ENCODE peak calls at places on chromosomes 4 and X, in seven cellular contexts. D is endothelial cell of umbilical vein, X is WERI-Rb-1, M is kidney epithelial cell, O is GM12878, F is AG10803, N is adrenal gland. J is an unnamed sample.

GRCh38 chrX:46408553-46409407 is 136.4 kb downstream of the ZNF674 start:
- DNase-seq in M (peak), X (peak), F (peak), D (peak), N (peak), O (peak), J (no peak)

GRCh38 chrX:78124304-78124703 is 15.1 kb downstream of the TAF9B start:
- DNase-seq in N (no peak), D (no peak), F (no peak), M (no peak), O (no peak), X (no peak), J (no peak)

GRCh38 chrX:71098302-71098701 is 2.7 kb downstream of the FOXO4 start:
- DNase-seq in M (no peak), O (no peak), X (peak), D (peak), N (peak), F (peak), J (no peak)

GRCh38 chr4:4867745-4868505 is 8.5 kb downstream of the MSX1 start:
- DNase-seq in X (no peak), O (no peak), N (no peak), D (no peak), M (no peak), F (no peak), J (no peak)

GRCh38 chr4:175051974-175052373 is 133.8 kb downstream of the ADAM29 start:
- DNase-seq in O (no peak), M (no peak), N (no peak), F (no peak), D (no peak), X (no peak), J (no peak)

GRCh38 chrX:41406211-41406610 is 40.9 kb upstream of the NYX start:
- DNase-seq in F (peak), X (no peak), O (no peak), M (peak), D (no peak), N (no peak), J (no peak)

GRCh38 chr4:25792200-25792791 is 70.5 kb downstream of the SEL1L3 start:
- DNase-seq in O (no peak), F (no peak), D (peak), M (no peak), X (peak), N (peak), J (no peak)

GRCh38 chr4:80069837-80070788 is 2.9 kb downstream of the ANTXR2 start:
- DNase-seq in M (no peak), O (no peak), D (peak), F (no peak), X (no peak), N (no peak), J (no peak)

GRCh38 chr4:83113429-83113786 is 1.1 kb downstream of the PLAC8 start:
- DNase-seq in X (no peak), M (no peak), N (no peak), O (no peak), F (peak), D (no peak), J (no peak)

GRCh38 chrX:42269186-42269585 is 345.8 kb upstream of the CASK start:
- DNase-seq in F (peak), D (no peak), O (no peak), M (no peak), N (no peak), X (no peak), J (no peak)

GRCh38 chr4:139367421-139368090 is 65.3 kb upstream of the NDUFC1 start:
- DNase-seq in D (peak), F (peak), X (no peak), O (no peak), M (peak), N (no peak), J (no peak)

GRCh38 chr4:170139764-170140163 is 50.0 kb upstream of the AADAT start:
- DNase-seq in N (no peak), D (no peak), M (no peak), F (peak), O (no peak), X (no peak), J (no peak)

GRCh38 chrX:70478521-70478920 is 33.9 kb downstream of the DLG3 start:
- DNase-seq in F (no peak), M (no peak), N (no peak), D (no peak), X (peak), O (no peak), J (no peak)

GRCh38 chrX:39642071-39642470 is 455.7 kb downstream of the BCOR start:
- DNase-seq in X (peak), F (no peak), N (no peak), D (peak), O (no peak), M (no peak), J (no peak)

GRCh38 chr4:16443504-16444088 is 217.3 kb upstream of the TAPT1 start:
- DNase-seq in O (no peak), X (no peak), N (peak), F (peak), M (no peak), D (peak), J (no peak)
- TF ChIP-seq CTCF in O (peak), X (peak), N (peak), F (peak), M (peak), D (peak), J (peak)

DNA sequence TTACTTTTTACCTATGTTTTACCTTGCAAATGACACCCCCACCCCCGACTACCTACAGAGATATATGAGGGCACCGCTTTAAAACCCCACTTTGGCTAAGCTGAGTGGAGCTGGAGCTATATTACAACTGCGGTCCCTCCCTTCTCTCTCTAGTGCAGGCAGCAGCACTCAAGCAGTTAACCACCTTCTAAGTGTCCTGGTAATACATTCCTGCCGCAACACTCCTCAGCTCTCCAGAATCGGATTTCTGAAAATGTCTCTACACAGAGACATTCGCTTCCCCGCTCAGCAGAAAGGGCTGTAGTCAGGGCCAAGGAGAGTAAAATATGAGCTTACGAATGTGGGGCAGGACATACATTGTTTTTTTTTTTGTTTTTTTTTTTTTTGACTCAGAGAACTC is 287.1 kb upstream of the TET2 start:
- DNase-seq in D (no peak), N (no peak), M (peak), O (no peak), X (no peak), F (no peak), J (no peak)
- H3K4me3 ChIP-seq in D (no peak), N (no peak), M (no peak), O (no peak), X (no peak), F (no peak), J (no peak)

GRCh38 chrX:51047950-51048349 is 137.4 kb downstream of the BMP15 start:
- DNase-seq in N (no peak), F (no peak), O (no peak), X (no peak), D (no peak), M (no peak), J (no peak)
- TF ChIP-seq CTCF in N (no peak), F (no peak), O (no peak), X (no peak), D (no peak), M (no peak), J (peak)

GRCh38 chr4:23584024-23584423 is 305.8 kb downstream of the PPARGC1A start:
- DNase-seq in F (no peak), N (no peak), O (no peak), X (no peak), D (no peak), M (no peak), J (no peak)
- H3K4me3 ChIP-seq in F (no peak), N (no peak), O (no peak), X (no peak), D (no peak), M (no peak), J (no peak)

J was measured in epithelial cell of proximal tubule.